ENCODE peak calls at places on chromosome 15, in seven cellular contexts. P is activated T-cell treated with anti-CD3 and anti-CD28 coated beads for 1 hour, Q is EL, O is foreskin fibroblast, D is kidney epithelial cell, E is tibial artery, K is mammary epithelial cell. M is an unnamed sample.

GRCh38 chr15:34708422-34708821 is 46.4 kb downstream of the GJD2 start:
- DNase-seq in D (no peak), P (no peak), K (peak; percentile 42), E (no peak), O (peak; percentile 76), Q (peak; percentile 54), M (peak; percentile 69)

GRCh38 chr15:77140220-77140619 is 69.3 kb upstream of the TSPAN3 start:
- DNase-seq in K (no peak), P (no peak), O (no peak), E (no peak), Q (no peak), D (no peak), M (no peak)

GRCh38 chr15:25616471-25616870 is 177.6 kb upstream of the UBE3A start:
- DNase-seq in E (no peak), Q (no peak), O (no peak), K (no peak), D (no peak), P (no peak), M (no peak)

GRCh38 chr15:78004919-78005634 is 72.4 kb downstream of the TBC1D2B start:
- DNase-seq in P (no peak), K (peak; percentile 12), D (no peak), Q (peak; percentile 85), E (peak; percentile 93), O (peak; percentile 92), M (peak; percentile 74)

GRCh38 chr15:68445351-68445750 is 13.4 kb upstream of the ITGA11 start:
- DNase-seq in E (no peak), P (no peak), O (no peak), K (no peak), D (no peak), Q (peak; percentile 61), M (no peak)

GRCh38 chr15:48510976-48511375 is 134.5 kb downstream of the FBN1 start:
- DNase-seq in D (no peak), Q (no peak), O (no peak), P (no peak), E (peak; percentile 74), K (no peak), M (no peak)

GRCh38 chr15:57732526-57733331 is 26.2 kb downstream of the POLR2M start:
- DNase-seq in K (peak; percentile 45), Q (peak; percentile 62), E (no peak), O (peak; percentile 75), P (peak; percentile 33), D (no peak), M (peak; percentile 79)

GRCh38 chr15:76208786-76209424 is 102.4 kb downstream of the ETFA start:
- DNase-seq in Q (peak; percentile 31), K (no peak), E (no peak), P (no peak), O (no peak), D (no peak), M (no peak)

GRCh38 chr15:62958528-62958927 is 84.0 kb upstream of the TPM1 start:
- DNase-seq in O (peak; percentile 27), D (no peak), E (no peak), K (no peak), Q (no peak), P (no peak), M (no peak)

GRCh38 chr15:65595960-65596359 is 15.0 kb downstream of the INTS14 start:
- DNase-seq in P (no peak), Q (no peak), O (no peak), D (no peak), E (no peak), K (no peak), M (peak; percentile 23)

GRCh38 chr15:88255496-88256171 is 905 bp downstream of the NTRK3 start:
- DNase-seq in K (peak; percentile 46), E (peak; percentile 80), O (peak; percentile 56), Q (peak; percentile 52), P (no peak), D (no peak), M (peak; percentile 19)

GRCh38 chr15:55796321-55796965 is 53.5 kb upstream of the PRTG start:
- DNase-seq in Q (peak; percentile 17), P (no peak), D (no peak), E (no peak), K (peak; percentile 71), O (peak; percentile 49), M (no peak)

GRCh38 chr15:68380456-68380855 is 51.5 kb downstream of the ITGA11 start:
- DNase-seq in Q (no peak), K (no peak), E (peak; percentile 53), D (no peak), O (no peak), P (no peak), M (no peak)

GRCh38 chr15:73982251-73982962 is 9.7 kb downstream of the STOML1 start:
- DNase-seq in E (peak; percentile 91), D (no peak), P (no peak), K (peak; percentile 79), Q (peak; percentile 95), O (peak; percentile 98), M (peak; percentile 53)

GRCh38 chr15:45164914-45165313 is 22.9 kb downstream of the SHF start:
- DNase-seq in E (no peak), O (no peak), P (no peak), K (no peak), D (no peak), Q (no peak), M (no peak)

GRCh38 chr15:40069178-40070165 is 30.5 kb upstream of the SRP14 start:
- DNase-seq in E (peak; percentile 99), K (peak; percentile 39), Q (peak; percentile 48), D (peak; percentile 81), P (no peak), O (peak; percentile 82), M (peak; percentile 88)

GRCh38 chr15:53910236-53910849 is 67.9 kb upstream of the UNC13C start:
- DNase-seq in Q (no peak), P (no peak), D (peak; percentile 49), K (peak; percentile 89), O (no peak), E (no peak), M (no peak)

GRCh38 chr15:45715528-45715927 is 80.7 kb downstream of the SQOR start:
- DNase-seq in E (no peak), K (no peak), D (no peak), O (peak; percentile 49), P (no peak), Q (no peak), M (peak; percentile 25)

GRCh38 chr15:75921732-75922703 is 18.3 kb downstream of the FBXO22 start:
- DNase-seq in K (peak; percentile 78), P (no peak), E (no peak), D (no peak), Q (peak; percentile 70), O (peak; percentile 93), M (peak; percentile 77)

GRCh38 chr15:53520867-53521525 is 238.5 kb downstream of the WDR72 start:
- DNase-seq in P (no peak), Q (no peak), K (peak; percentile 11), E (no peak), O (no peak), D (no peak), M (no peak)

GRCh38 chr15:39828374-39828931 is 45.8 kb upstream of the FSIP1 start:
- DNase-seq in O (peak; percentile 80), P (no peak), K (no peak), Q (peak; percentile 55), E (no peak), D (no peak), M (peak; percentile 41)

GRCh38 chr15:100928632-100929280 is 9.6 kb downstream of the LRRK1 start:
- DNase-seq in E (no peak), Q (no peak), D (no peak), P (no peak), K (peak; percentile 28), O (no peak), M (no peak)

GRCh38 chr15:61929452-61929851 is 130.8 kb downstream of the VPS13C start:
- DNase-seq in D (no peak), P (no peak), Q (no peak), O (no peak), K (no peak), E (no peak), M (no peak)

GRCh38 chr15:52678036-52678467 is 1.1 kb downstream of the ATOSA start:
- DNase-seq in P (peak; percentile 31), K (peak; percentile 66), D (no peak), E (peak; percentile 86), O (peak; percentile 80), Q (peak; percentile 71), M (peak; percentile 73)

GRCh38 chr15:70761046-70761445 is 2.3 kb downstream of the UACA start:
- DNase-seq in K (no peak), P (no peak), D (no peak), O (no peak), E (no peak), Q (peak; percentile 26), M (no peak)

GRCh38 chr15:31484369-31484951 is 157.8 kb downstream of the KLF13 start:
- DNase-seq in E (peak; percentile 56), P (no peak), O (no peak), K (no peak), D (no peak), Q (no peak), M (no peak)

GRCh38 chr15:49492834-49493233 is 69.8 kb downstream of the FGF7 start:
- DNase-seq in D (no peak), Q (peak; percentile 80), P (no peak), K (peak; percentile 90), E (no peak), O (peak; percentile 87), M (no peak)

GRCh38 chr15:85840079-85840801 is 45.5 kb upstream of the KLHL25 start:
- DNase-seq in P (peak; percentile 75), D (peak; percentile 37), Q (peak; percentile 69), O (peak; percentile 83), E (peak; percentile 83), K (peak; percentile 63), M (peak; percentile 75)

GRCh38 chr15:82159922-82160321 is 102.6 kb downstream of the EFL1 start:
- DNase-seq in O (peak; percentile 99), K (peak; percentile 81), Q (peak; percentile 100), P (no peak), D (peak; percentile 77), E (no peak), M (peak; percentile 39)

GRCh38 chr15:49888727-49889126 is 230.3 kb downstream of the ATP8B4 start:
- DNase-seq in D (no peak), E (no peak), P (no peak), Q (no peak), O (peak; percentile 27), K (no peak), M (no peak)

GRCh38 chr15:55894406-55894965 is 98.9 kb downstream of the NEDD4 start:
- DNase-seq in K (peak; percentile 29), E (no peak), Q (no peak), D (no peak), P (no peak), O (no peak), M (peak; percentile 47)

GRCh38 chr15:45169608-45170480 is 17.9 kb downstream of the SHF start:
- DNase-seq in P (no peak), E (no peak), Q (no peak), K (no peak), O (no peak), D (no peak), M (no peak)

GRCh38 chr15:90956551-90957104 is 1.9 kb downstream of the RCCD1 start:
- DNase-seq in D (no peak), K (peak; percentile 41), O (peak; percentile 91), Q (peak; percentile 78), E (peak; percentile 86), P (peak; percentile 54), M (peak; percentile 79)

GRCh38 chr15:40928975-40929729 is at the start of gene DLL4:
- DNase-seq in E (no peak), O (peak; percentile 67), Q (peak; percentile 71), D (no peak), P (no peak), K (peak; percentile 62), M (peak; percentile 94)

GRCh38 chr15:57743424-57743823 is 36.9 kb downstream of the POLR2M start:
- DNase-seq in Q (peak; percentile 19), D (no peak), E (no peak), P (no peak), K (no peak), O (peak; percentile 25), M (peak; percentile 12)

GRCh38 chr15:84961114-84961452 is 20.6 kb upstream of the PDE8A start:
- DNase-seq in E (no peak), K (peak; percentile 44), Q (peak; percentile 82), D (no peak), P (no peak), O (no peak), M (no peak)

GRCh38 chr15:83200589-83200988 is 7.0 kb downstream of the HDGFL3 start:
- DNase-seq in D (no peak), Q (peak; percentile 32), K (no peak), P (no peak), O (no peak), E (no peak), M (no peak)

GRCh38 chr15:79364571-79365240 is 53.8 kb downstream of the TMED3 start:
- DNase-seq in D (no peak), P (no peak), Q (no peak), E (no peak), O (no peak), K (no peak), M (no peak)